ENCODE peak calls at places on chromosomes 1 and 21, in four cellular contexts. N, J, L and G are unnamed samples.

GRCh38 chr1:44146536-44147361 is 5.3 kb upstream of the KLF18 start:
- DNase-seq in L (no peak), N (no peak), J (no peak), G (peak)

GRCh38 chr1:32759521-32759980 is 57.0 kb upstream of the SYNC start:
- DNase-seq in J (no peak), N (peak), L (no peak), G (peak)

GRCh38 chr1:65195495-65196417 is 47.8 kb downstream of the AK4 start:
- DNase-seq in N (no peak), L (no peak), J (peak), G (no peak)

GRCh38 chr21:37459575-37459974 is 93.0 kb downstream of the DYRK1A start:
- DNase-seq in J (no peak), N (no peak), L (no peak), G (no peak)

GRCh38 chr1:86541859-86542258 is 5.0 kb upstream of the CLCA4 start:
- DNase-seq in L (no peak), J (no peak), N (no peak), G (no peak)

GRCh38 chr1:239426821-239427495 is 40.6 kb downstream of the CHRM3 start:
- DNase-seq in N (no peak), L (no peak), J (no peak), G (no peak)

GRCh38 chr1:185825556-185825955 is 91.4 kb downstream of the HMCN1 start:
- DNase-seq in N (no peak), J (no peak), L (no peak), G (no peak)

GRCh38 chr21:40049031-40049958 is 182.1 kb downstream of the PCP4 start:
- DNase-seq in L (no peak), N (no peak), J (no peak), G (no peak)

GRCh38 chr1:52631759-52632331 is 1.1 kb upstream of the SHISAL2A start:
- DNase-seq in L (no peak), N (no peak), J (peak), G (no peak)

GRCh38 chr1:226638001-226638601 is 89.5 kb downstream of the STUM start:
- DNase-seq in J (no peak), L (no peak), N (no peak), G (no peak)

GRCh38 chr1:115314765-115315164 is 23.3 kb downstream of the NGF start:
- DNase-seq in J (no peak), N (no peak), L (no peak), G (no peak)

GRCh38 chr21:38671716-38672115 is 134.0 kb upstream of the ETS2 start:
- DNase-seq in J (no peak), L (no peak), N (no peak), G (no peak)

GRCh38 chr1:96710708-96711477 is 10.7 kb upstream of the PTBP2 start:
- DNase-seq in J (no peak), L (no peak), N (no peak), G (no peak)

GRCh38 chr1:172970186-172970585 is 80.6 kb downstream of the TNFSF18 start:
- DNase-seq in N (no peak), L (no peak), J (no peak), G (no peak)

GRCh38 chr1:165843304-165843703 is 15.9 kb downstream of the UCK2 start:
- DNase-seq in J (no peak), L (no peak), N (no peak), G (no peak)

GRCh38 chr1:154427173-154428139 is 22.3 kb downstream of the IL6R start:
- DNase-seq in L (no peak), N (peak), J (no peak), G (no peak)

DNA sequence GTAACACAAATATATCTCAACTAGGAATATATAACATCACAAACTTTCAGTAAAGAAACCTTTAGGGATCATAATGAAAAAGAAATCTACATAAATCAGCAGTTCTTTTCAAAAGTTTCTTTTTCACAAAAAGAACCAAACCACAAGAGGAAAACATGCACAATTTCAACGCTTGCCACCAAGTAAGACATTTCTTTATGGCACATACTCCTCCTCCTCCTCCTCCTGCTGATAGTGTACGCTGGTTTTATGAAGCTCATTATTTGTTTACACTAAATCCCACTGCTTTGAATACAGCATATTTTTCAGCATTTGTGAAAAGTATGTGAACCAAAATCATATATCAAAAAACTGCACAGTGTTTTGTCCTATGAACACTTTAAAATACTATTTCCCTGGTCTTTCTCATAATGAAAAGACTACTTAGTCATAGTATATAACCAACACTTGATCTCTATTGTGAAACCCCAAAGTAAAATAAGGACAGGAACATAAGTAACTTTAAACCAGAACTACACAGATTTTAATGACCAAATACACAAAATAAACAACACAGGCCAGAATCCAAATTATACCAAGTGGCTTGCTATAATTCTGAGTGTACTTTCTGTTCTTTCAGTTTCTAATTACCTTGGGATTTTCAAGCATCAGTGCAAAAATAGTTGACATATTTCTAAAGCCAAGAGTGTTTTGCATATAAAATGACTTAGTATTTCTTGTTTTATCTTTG is 184.2 kb downstream of the EIF4G3 start:
- DNase-seq in J (no peak), L (no peak), N (no peak), G (no peak)
- TF ChIP-seq TCF7 in J (no peak), L (no peak), N (no peak), G (no peak)

DNA sequence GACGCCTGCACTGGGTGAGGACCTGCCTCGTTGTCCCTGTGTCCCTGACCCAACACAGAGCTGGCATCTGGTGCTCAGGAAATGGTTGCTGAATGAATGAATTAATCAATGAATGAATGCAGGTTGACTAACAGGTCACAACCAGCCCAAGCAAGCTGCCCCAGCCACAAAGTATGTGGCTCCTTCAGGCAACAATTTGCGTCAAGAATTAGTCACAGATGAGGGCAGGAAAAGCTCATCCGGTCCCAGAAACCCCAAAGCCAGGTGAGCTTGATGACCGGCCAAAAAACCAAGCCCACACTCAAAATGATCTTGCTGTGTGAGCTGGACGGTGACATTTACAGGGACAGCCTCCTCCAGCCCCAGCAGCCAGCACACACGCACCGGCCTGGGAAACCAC is 40.6 kb upstream of the GPR153 start:
- DNase-seq in J (no peak), L (no peak), N (no peak), G (no peak)
- TF ChIP-seq TCF7 in J (no peak), L (no peak), N (no peak), G (no peak)

GRCh38 chr1:240804475-240804874 is 192.5 kb upstream of the GREM2 start:
- DNase-seq in N (no peak), L (no peak), J (no peak), G (no peak)
- TF ChIP-seq TCF7 in N (no peak), L (no peak), J (no peak), G (no peak)

DNA sequence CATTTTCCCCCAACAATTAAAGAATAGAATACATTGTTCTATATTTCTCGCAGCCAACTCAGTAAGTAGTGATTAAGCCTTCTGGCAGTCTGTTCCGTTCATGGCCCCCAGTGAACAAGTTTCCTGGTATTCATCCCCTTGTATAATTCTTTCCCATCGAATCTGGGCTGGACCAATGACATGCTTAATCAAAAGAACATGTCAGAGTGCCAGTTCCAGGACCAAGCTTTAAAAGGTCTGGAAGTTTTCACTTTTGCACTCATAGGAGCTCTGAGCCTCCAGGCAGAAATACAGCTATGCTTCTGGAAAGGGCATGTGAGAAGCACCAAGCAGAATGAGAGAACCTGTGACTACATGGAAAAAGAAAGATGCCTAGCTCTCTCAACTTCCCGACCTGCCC is 22.5 kb upstream of the DPYD start:
- DNase-seq in L (no peak), N (no peak), J (no peak), G (no peak)
- TF ChIP-seq TCF7 in L (no peak), N (no peak), J (no peak), G (no peak)

DNA sequence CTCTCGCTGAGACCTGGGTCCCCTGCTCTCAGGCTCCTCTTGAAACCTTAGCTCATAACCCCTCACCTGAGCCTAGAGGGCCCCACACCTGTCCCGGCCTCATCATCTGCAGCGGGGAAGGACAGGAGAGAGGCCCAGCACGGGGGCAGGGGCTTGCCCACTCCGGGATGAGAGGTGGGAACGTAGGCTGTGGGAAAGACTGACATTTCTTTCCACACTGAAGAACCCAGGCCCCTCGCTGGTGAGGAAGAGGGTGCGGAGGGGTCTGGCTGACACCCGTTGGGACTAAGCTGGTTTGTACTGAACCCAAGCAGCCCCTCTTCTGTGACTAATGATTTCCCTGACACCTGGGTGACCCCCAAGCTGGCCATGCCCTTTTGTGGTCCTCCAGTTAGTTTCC is 14.0 kb upstream of the NES start:
- DNase-seq in N (no peak), J (no peak), L (no peak), G (no peak)
- TF ChIP-seq TCF7 in N (no peak), J (no peak), L (no peak), G (no peak)